ENCODE peak calls at places on chromosomes 1 and 21, in six cellular contexts. W is AG04449, K is progenitor cell of endocrine pancreas, O is foreskin fibroblast, A is left ventricle myocardium inferior, N is mesothelial cell of epicardium. V is an unnamed sample.

GRCh38 chr21:34707876-34708325 is 39.1 kb downstream of the CLIC6 start:
- DNase-seq in A (no peak), N (no peak), K (no peak), W (no peak), O (no peak), V (no peak)

GRCh38 chr1:226444901-226445300 is 37.0 kb upstream of the PARP1 start:
- DNase-seq in O (no peak), K (no peak), N (no peak), W (no peak), A (no peak), V (no peak)

GRCh38 chr1:201299968-201300367 is 16.7 kb downstream of the PKP1 start:
- DNase-seq in A (peak), W (no peak), O (peak), N (no peak), K (no peak), V (no peak)

GRCh38 chr1:182279724-182280506 is 111.7 kb downstream of the GLUL start:
- DNase-seq in K (peak), N (no peak), O (peak), A (peak), W (no peak), V (no peak)

GRCh38 chr1:161727343-161727924 is 6.1 kb downstream of the FCRLB start:
- DNase-seq in K (no peak), N (no peak), A (no peak), W (no peak), O (peak), V (no peak)

GRCh38 chr21:32300117-32300681 is 1.5 kb downstream of the MRAP start:
- DNase-seq in O (no peak), W (no peak), N (no peak), A (no peak), K (no peak), V (no peak)

GRCh38 chr1:117029690-117030089 is 28.1 kb downstream of the CD101 start:
- DNase-seq in W (no peak), N (no peak), K (no peak), O (no peak), A (no peak), V (no peak)

GRCh38 chr1:203569490-203570318 is 56.9 kb upstream of the ATP2B4 start:
- DNase-seq in W (no peak), O (peak), N (no peak), A (no peak), K (no peak), V (no peak)

GRCh38 chr1:119136401-119136800 is 4.1 kb downstream of the WARS2 start:
- DNase-seq in O (peak), A (no peak), W (peak), N (no peak), K (no peak), V (no peak)

GRCh38 chr1:170410391-170411146 is 121.4 kb upstream of the GORAB start:
- DNase-seq in A (no peak), K (no peak), N (no peak), O (peak), W (peak), V (no peak)

GRCh38 chr1:205879974-205880373 is 30.0 kb upstream of the PM20D1 start:
- DNase-seq in W (no peak), N (no peak), O (no peak), A (no peak), K (no peak), V (no peak)

GRCh38 chr1:172678990-172679772 is 20.3 kb downstream of the FASLG start:
- DNase-seq in A (no peak), K (no peak), N (no peak), O (no peak), W (no peak), V (no peak)

GRCh38 chr1:37930246-37931142 is 16.4 kb downstream of the INPP5B start:
- DNase-seq in O (peak), K (no peak), W (no peak), N (no peak), A (peak), V (no peak)

GRCh38 chr1:226452981-226453380 is 45.1 kb upstream of the PARP1 start:
- DNase-seq in O (no peak), N (no peak), A (no peak), K (no peak), W (no peak), V (no peak)

GRCh38 chr1:30690115-30690645 is 33.2 kb downstream of the MATN1 start:
- DNase-seq in K (no peak), N (no peak), O (peak), A (no peak), W (no peak), V (no peak)

GRCh38 chr1:230501845-230502244 is 75.7 kb upstream of the PGBD5 start:
- DNase-seq in K (no peak), N (no peak), A (no peak), O (no peak), W (no peak), V (no peak)

GRCh38 chr1:162950187-162950586 is 89.2 kb upstream of the CCDC190 start:
- DNase-seq in N (no peak), W (no peak), K (no peak), O (no peak), A (no peak), V (no peak)

GRCh38 chr1:150875197-150876110 is 945 bp downstream of the ARNT start:
- DNase-seq in A (no peak), N (no peak), W (no peak), O (no peak), K (no peak), V (no peak)

GRCh38 chr1:87393437-87394085 is 64.9 kb downstream of the LMO4 start:
- DNase-seq in O (no peak), K (no peak), W (no peak), N (no peak), A (no peak), V (no peak)

GRCh38 chr1:173195596-173196088 is 11.5 kb downstream of the TNFSF4 start:
- DNase-seq in K (no peak), N (no peak), O (no peak), W (no peak), A (no peak), V (no peak)

GRCh38 chr21:21101911-21102310 is 103.7 kb downstream of the NCAM2 start:
- DNase-seq in O (peak), A (no peak), N (no peak), W (peak), K (no peak), V (no peak)

GRCh38 chr1:23436520-23437354 is 12.2 kb upstream of the TCEA3 start:
- DNase-seq in W (no peak), N (no peak), O (no peak), A (no peak), K (no peak), V (no peak)

GRCh38 chr1:51417496-51418383 is 87.4 kb upstream of the TTC39A start:
- DNase-seq in O (peak), W (peak), A (no peak), N (no peak), K (no peak), V (no peak)

GRCh38 chr1:54464477-54465146 is 58.4 kb upstream of the SSBP3 start:
- DNase-seq in A (no peak), W (no peak), N (no peak), O (no peak), K (no peak), V (no peak)

GRCh38 chr1:157104598-157105293 is 5.1 kb upstream of the ETV3L start:
- DNase-seq in N (no peak), O (peak), A (no peak), K (no peak), W (no peak), V (no peak)

GRCh38 chr1:71882241-71883036 is 399.9 kb downstream of the NEGR1 start:
- DNase-seq in N (no peak), K (no peak), W (no peak), O (no peak), A (no peak), V (no peak)

GRCh38 chr1:153649137-153649866 is 9.2 kb upstream of the SNAPIN start:
- DNase-seq in O (no peak), N (no peak), W (no peak), A (no peak), K (no peak), V (no peak)

GRCh38 chr1:82818596-82818995 is 1017.9 kb downstream of the ADGRL2 start:
- DNase-seq in K (no peak), W (no peak), A (no peak), O (no peak), N (no peak), V (no peak)

GRCh38 chr1:198088360-198089071 is 68.3 kb upstream of the NEK7 start:
- DNase-seq in O (peak), K (no peak), A (no peak), W (no peak), N (peak), V (no peak)

GRCh38 chr1:151540021-151540981 is at the start of gene TUFT1:
- DNase-seq in W (no peak), O (peak), N (peak), A (peak), K (peak), V (peak)

GRCh38 chr1:239387304-239388231 is 1.2 kb downstream of the CHRM3 start:
- DNase-seq in N (peak), O (peak), A (no peak), W (no peak), K (peak), V (no peak)

GRCh38 chr1:87644033-87644432 is 315.4 kb downstream of the LMO4 start:
- DNase-seq in W (no peak), A (no peak), N (no peak), O (no peak), K (no peak), V (no peak)

GRCh38 chr1:178055093-178055492 is 38.8 kb upstream of the RASAL2 start:
- DNase-seq in W (no peak), N (no peak), K (no peak), O (peak), A (peak), V (no peak)

GRCh38 chr1:184792450-184792969 is 37.9 kb upstream of the EDEM3 start:
- DNase-seq in O (peak), N (no peak), K (no peak), W (peak), A (peak), V (no peak)

GRCh38 chr1:203640723-203641523 is 14.3 kb downstream of the ATP2B4 start:
- DNase-seq in W (no peak), O (no peak), A (no peak), K (no peak), N (no peak), V (no peak)

GRCh38 chr1:243267346-243268283 is 11.8 kb downstream of the SDCCAG8 start:
- DNase-seq in W (no peak), N (no peak), A (no peak), O (no peak), K (no peak), V (no peak)

GRCh38 chr1:47186267-47187185 is 3.3 kb downstream of the PDZK1IP1 start:
- DNase-seq in O (no peak), K (no peak), W (no peak), A (no peak), N (peak), V (peak)

GRCh38 chr1:5945445-5945844 is 46.8 kb downstream of the NPHP4 start:
- DNase-seq in A (no peak), N (no peak), O (no peak), K (no peak), W (no peak), V (peak)

GRCh38 chr1:181442181-181442525 is 41.2 kb upstream of the CACNA1E start:
- DNase-seq in O (no peak), A (no peak), N (no peak), K (no peak), W (no peak), V (no peak)

GRCh38 chr1:200891774-200892157 is 2.9 kb upstream of the INAVA start:
- DNase-seq in O (no peak), A (no peak), W (no peak), N (peak), K (peak), V (no peak)

GRCh38 chr21:18382141-18382540 is 21.4 kb downstream of the TMPRSS15 start:
- DNase-seq in A (no peak), N (no peak), W (no peak), K (no peak), O (no peak), V (no peak)

GRCh38 chr21:18387994-18388393 is 15.6 kb downstream of the TMPRSS15 start:
- DNase-seq in W (no peak), K (no peak), O (no peak), N (no peak), A (no peak), V (no peak)

DNA sequence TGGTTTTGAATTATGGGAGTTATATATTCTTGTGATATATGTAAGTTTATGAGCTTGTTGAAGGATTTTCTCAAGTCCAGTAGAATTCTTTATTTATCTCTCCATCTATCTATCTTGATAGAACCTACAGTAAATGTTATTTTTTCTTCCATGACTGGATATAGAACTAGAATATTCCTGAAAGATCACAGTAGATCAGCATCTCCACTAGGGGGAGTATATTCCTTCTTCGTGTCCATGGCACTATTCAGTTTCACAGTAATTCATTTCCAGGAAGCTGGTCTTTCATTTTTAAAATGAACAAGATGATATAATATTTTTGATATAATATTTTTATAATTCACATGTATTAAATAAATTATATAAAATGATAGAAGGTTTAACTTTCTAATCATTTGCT is 18.8 kb downstream of the TMPRSS15 start:
- DNase-seq in K (no peak), O (no peak), W (no peak), N (no peak), A (no peak), V (no peak)
- TF ChIP-seq CTCF in K (peak), O (no peak), W (peak), N (peak), A (peak), V (peak)

GRCh38 chr1:114764689-114765088 is 6.9 kb upstream of the CSDE1 start:
- DNase-seq in W (no peak), K (no peak), O (no peak), N (no peak), A (no peak), V (no peak)
- TF ChIP-seq CTCF in W (no peak), K (peak), O (no peak), N (peak), A (peak), V (peak)

GRCh38 chr1:77891200-77891599 is 2.8 kb downstream of the NEXN start:
- DNase-seq in O (no peak), A (no peak), K (no peak), W (no peak), N (no peak), V (no peak)

GRCh38 chr1:77889671-77890070 is 1.2 kb downstream of the NEXN start:
- DNase-seq in A (no peak), K (no peak), W (no peak), N (no peak), O (peak), V (no peak)

GRCh38 chr1:77889240-77889637 is 815 bp downstream of the NEXN start:
- DNase-seq in W (no peak), O (peak), A (no peak), N (no peak), K (no peak), V (no peak)

GRCh38 chr1:77888429-77889239 is at the start of gene NEXN:
- DNase-seq in N (peak), A (peak), W (no peak), O (peak), K (peak), V (peak)

DNA sequence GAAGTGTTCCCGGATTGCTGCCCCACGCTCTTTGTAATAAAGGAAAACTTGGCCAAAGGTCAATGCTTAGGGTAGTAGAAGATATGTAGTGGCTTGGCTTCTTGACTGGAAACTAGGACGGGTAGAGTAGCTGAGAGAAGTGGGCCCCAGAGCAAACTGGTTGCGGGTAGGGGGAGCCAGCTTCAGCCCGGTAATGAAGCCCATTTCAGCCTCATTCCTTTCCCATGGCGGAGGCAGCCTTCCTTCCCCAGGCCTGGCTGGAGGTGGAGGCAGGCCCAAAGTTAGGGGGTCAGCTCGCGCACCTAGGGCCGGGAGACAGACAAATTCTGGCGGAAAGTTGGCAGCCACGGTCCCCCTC is 374 bp upstream of the NEXN start:
- DNase-seq in N (no peak), O (peak), A (no peak), W (no peak), K (no peak), V (no peak)
- TF ChIP-seq CTCF in N (no peak), O (no peak), A (no peak), W (peak), K (no peak), V (no peak)

GRCh38 chr21:23398726-23399125 is 2208.6 kb downstream of the MRPL39 start:
- DNase-seq in K (no peak), W (no peak), A (no peak), O (no peak), N (no peak), V (no peak)

GRCh38 chr21:23394458-23394857 is 2212.8 kb downstream of the MRPL39 start:
- DNase-seq in K (no peak), W (no peak), A (no peak), O (no peak), N (no peak), V (no peak)
- TF ChIP-seq CTCF in K (no peak), W (no peak), A (no peak), O (no peak), N (no peak), V (no peak)

GRCh38 chr1:100528861-100529260 is 9.1 kb upstream of the GPR88 start:
- DNase-seq in A (no peak), O (no peak), N (no peak), W (peak), K (no peak), V (no peak)

GRCh38 chr1:100524355-100524754 is 13.6 kb upstream of the GPR88 start:
- DNase-seq in W (no peak), O (no peak), N (no peak), A (no peak), K (no peak), V (no peak)

GRCh38 chr1:100517517-100517916 is 20.4 kb upstream of the GPR88 start:
- DNase-seq in K (no peak), O (no peak), W (no peak), A (no peak), N (no peak), V (no peak)

GRCh38 chr1:100526894-100527293 is 11.0 kb upstream of the GPR88 start:
- DNase-seq in W (no peak), N (no peak), A (no peak), O (no peak), K (no peak), V (no peak)

GRCh38 chr1:100523038-100523649 is 14.8 kb upstream of the GPR88 start:
- DNase-seq in A (no peak), W (no peak), O (no peak), K (no peak), N (no peak), V (no peak)
- TF ChIP-seq CTCF in A (no peak), W (no peak), O (no peak), K (no peak), N (no peak), V (no peak)

DNA sequence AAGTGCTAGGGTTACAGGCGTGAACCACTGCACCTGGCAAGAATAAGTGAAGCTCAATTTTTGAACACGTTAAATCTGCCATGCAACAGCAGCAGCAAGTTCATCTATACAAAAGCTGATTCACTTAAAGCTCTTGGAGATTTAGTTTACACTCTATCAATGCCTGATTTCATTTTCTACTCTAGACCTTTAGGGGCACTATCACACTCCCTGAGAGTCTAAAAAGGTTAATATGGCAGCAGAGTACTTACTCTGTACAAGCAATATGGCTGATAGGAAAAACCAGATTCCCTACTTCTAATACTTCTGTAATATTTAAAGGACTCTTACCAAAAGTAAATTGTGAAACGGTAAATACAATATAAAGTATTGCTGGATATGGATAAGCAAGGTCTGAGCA is 4.8 kb downstream of the RBM34 start:
- DNase-seq in O (no peak), N (no peak), K (no peak), A (no peak), W (no peak), V (no peak)
- TF ChIP-seq CTCF in O (no peak), N (no peak), K (peak), A (no peak), W (no peak), V (no peak)